ENCODE peak calls at places on chromosome 14, in four cellular contexts. One of them, this sample, is unnamed.
A peak's percentile ranks its signal among the peaks of the same experiment; 100 is the strongest.

GRCh38 chr14:64447890-64448667 is 17.2 kb upstream of the AKAP5 start:
- DNase-seq in T-helper 1 cell: no peak
- DNase-seq in progenitor cell of endocrine pancreas: no peak
- DNase-seq in GM12865: no peak
- DNase-seq in this sample: no peak

GRCh38 chr14:41137741-41138140 is 468.9 kb upstream of the LRFN5 start:
- DNase-seq in T-helper 1 cell: no peak
- DNase-seq in progenitor cell of endocrine pancreas: no peak
- DNase-seq in GM12865: no peak
- DNase-seq in this sample: no peak

GRCh38 chr14:22733829-22734228 is 32.7 kb upstream of the OXA1L start:
- DNase-seq in T-helper 1 cell: no peak
- DNase-seq in progenitor cell of endocrine pancreas: no peak
- DNase-seq in GM12865: no peak
- DNase-seq in this sample: no peak

GRCh38 chr14:24082411-24083080 is 11.2 kb downstream of the CPNE6 start:
- DNase-seq in T-helper 1 cell: no peak
- DNase-seq in progenitor cell of endocrine pancreas: no peak
- DNase-seq in GM12865: no peak
- DNase-seq in this sample: no peak

GRCh38 chr14:83163016-83163415 is 1629.4 kb upstream of the SEL1L start:
- DNase-seq in T-helper 1 cell: no peak
- DNase-seq in progenitor cell of endocrine pancreas: no peak
- DNase-seq in GM12865: no peak
- DNase-seq in this sample: no peak

GRCh38 chr14:60565211-60565610 is 56.3 kb downstream of the SIX6 start:
- DNase-seq in T-helper 1 cell: no peak
- DNase-seq in progenitor cell of endocrine pancreas: no peak
- DNase-seq in GM12865: peak; percentile 19
- DNase-seq in this sample: no peak

GRCh38 chr14:68363841-68364711 is 428.8 kb downstream of the ZFP36L1 start:
- DNase-seq in T-helper 1 cell: no peak
- DNase-seq in progenitor cell of endocrine pancreas: peak; percentile 37
- DNase-seq in GM12865: no peak
- DNase-seq in this sample: peak; percentile 32

GRCh38 chr14:104351849-104352492 is 213.6 kb downstream of the KIF26A start:
- DNase-seq in T-helper 1 cell: no peak
- DNase-seq in progenitor cell of endocrine pancreas: no peak
- DNase-seq in GM12865: no peak
- DNase-seq in this sample: no peak

GRCh38 chr14:103016071-103016470 is 41.3 kb downstream of the CDC42BPB start:
- DNase-seq in T-helper 1 cell: no peak
- DNase-seq in progenitor cell of endocrine pancreas: no peak
- DNase-seq in GM12865: no peak
- DNase-seq in this sample: no peak

GRCh38 chr14:91244501-91244901 is at the start of gene GPR68:
- DNase-seq in T-helper 1 cell: peak; percentile 74
- DNase-seq in progenitor cell of endocrine pancreas: no peak
- DNase-seq in GM12865: no peak
- DNase-seq in this sample: peak; percentile 36

GRCh38 chr14:52033131-52033642 is 35.7 kb downstream of the NID2 start:
- DNase-seq in T-helper 1 cell: no peak
- DNase-seq in progenitor cell of endocrine pancreas: no peak
- DNase-seq in GM12865: no peak
- DNase-seq in this sample: no peak

GRCh38 chr14:41541333-41541732 is 65.3 kb upstream of the LRFN5 start:
- DNase-seq in T-helper 1 cell: no peak
- DNase-seq in progenitor cell of endocrine pancreas: no peak
- DNase-seq in GM12865: no peak
- DNase-seq in this sample: no peak

This sample was measured in C1 segment of cervical spinal cord.